ENCODE peak calls at places on chromosomes 16 and 17, in nine cellular contexts. K, C, X, M, V, O, Y, W and G are unnamed samples.
A peak's percentile ranks its signal among the peaks of the same experiment; 100 is the strongest.

GRCh38 chr16:25018972-25019617 is 3.9 kb upstream of the ARHGAP17 start:
- DNase-seq in V (no peak), Y (no peak), X (no peak), C (no peak), W (no peak), O (no peak), K (no peak), M (no peak), G (no peak)

GRCh38 chr17:49523706-49524472 is 28.8 kb downstream of the NGFR start:
- DNase-seq in O (peak; percentile 59), C (peak; percentile 64), K (no peak), Y (no peak), M (peak; percentile 72), X (no peak), W (no peak), V (no peak), G (no peak)

GRCh38 chr16:71537643-71538042 is 11.4 kb downstream of the CHST4 start:
- DNase-seq in C (peak; percentile 55), W (peak; percentile 55), X (peak; percentile 43), M (no peak), O (no peak), V (peak; percentile 8), Y (peak; percentile 25), K (no peak), G (peak; percentile 31)

GRCh38 chr17:72977768-72978417 is 114.6 kb downstream of the SLC39A11 start:
- DNase-seq in C (peak; percentile 60), O (no peak), K (no peak), W (no peak), M (no peak), Y (peak; percentile 59), X (no peak), V (no peak), G (peak; percentile 4)

GRCh38 chr17:596763-597644 is 117.6 kb downstream of the VPS53 start:
- DNase-seq in V (no peak), X (peak; percentile 81), Y (peak; percentile 73), C (no peak), K (no peak), W (no peak), M (no peak), O (no peak), G (no peak)

GRCh38 chr17:67434061-67434525 is 57.0 kb downstream of the PITPNC1 start:
- DNase-seq in K (peak; percentile 76), C (no peak), V (no peak), O (peak; percentile 64), X (peak; percentile 81), W (peak; percentile 33), M (no peak), Y (no peak), G (no peak)

GRCh38 chr17:45241315-45242011 is 19.8 kb downstream of the FMNL1 start:
- DNase-seq in V (no peak), O (no peak), W (no peak), Y (no peak), X (no peak), M (no peak), K (peak; percentile 85), C (peak; percentile 59), G (no peak)

GRCh38 chr17:76196675-76197074 is 43.6 kb downstream of the RNF157 start:
- DNase-seq in X (no peak), W (peak; percentile 33), O (no peak), M (peak; percentile 59), C (peak; percentile 49), Y (no peak), K (peak; percentile 67), V (no peak), G (no peak)

GRCh38 chr17:29292071-29292991 is 1.6 kb downstream of the NUFIP2 start:
- DNase-seq in X (peak; percentile 66), O (peak; percentile 77), W (peak; percentile 72), Y (peak; percentile 57), V (no peak), M (peak; percentile 55), K (peak; percentile 85), C (peak; percentile 59), G (peak; percentile 28)

GRCh38 chr17:45225964-45226530 is 4.4 kb downstream of the FMNL1 start:
- DNase-seq in M (no peak), V (no peak), Y (no peak), X (no peak), C (no peak), W (peak; percentile 91), O (peak; percentile 86), K (peak; percentile 89), G (no peak)

GRCh38 chr17:81480140-81480917 is 32.3 kb downstream of the ACTG1 start:
- DNase-seq in Y (peak; percentile 62), V (no peak), M (no peak), W (no peak), K (no peak), C (peak; percentile 43), X (peak; percentile 80), O (no peak), G (peak; percentile 23)

GRCh38 chr17:27495460-27495859 is 39.2 kb downstream of the KSR1 start:
- DNase-seq in K (no peak), O (no peak), V (no peak), X (no peak), W (no peak), M (no peak), Y (no peak), C (no peak), G (no peak)

GRCh38 chr16:53775106-53775820 is 71.3 kb downstream of the FTO start:
- DNase-seq in X (no peak), W (no peak), O (no peak), Y (no peak), C (no peak), M (no peak), V (no peak), K (no peak), G (no peak)

GRCh38 chr16:29820271-29820701 is at the start of gene MVP:
- DNase-seq in K (peak; percentile 86), W (peak; percentile 87), V (no peak), M (peak; percentile 68), X (peak; percentile 59), C (peak; percentile 83), O (peak; percentile 88), Y (peak; percentile 66), G (no peak)

DNA sequence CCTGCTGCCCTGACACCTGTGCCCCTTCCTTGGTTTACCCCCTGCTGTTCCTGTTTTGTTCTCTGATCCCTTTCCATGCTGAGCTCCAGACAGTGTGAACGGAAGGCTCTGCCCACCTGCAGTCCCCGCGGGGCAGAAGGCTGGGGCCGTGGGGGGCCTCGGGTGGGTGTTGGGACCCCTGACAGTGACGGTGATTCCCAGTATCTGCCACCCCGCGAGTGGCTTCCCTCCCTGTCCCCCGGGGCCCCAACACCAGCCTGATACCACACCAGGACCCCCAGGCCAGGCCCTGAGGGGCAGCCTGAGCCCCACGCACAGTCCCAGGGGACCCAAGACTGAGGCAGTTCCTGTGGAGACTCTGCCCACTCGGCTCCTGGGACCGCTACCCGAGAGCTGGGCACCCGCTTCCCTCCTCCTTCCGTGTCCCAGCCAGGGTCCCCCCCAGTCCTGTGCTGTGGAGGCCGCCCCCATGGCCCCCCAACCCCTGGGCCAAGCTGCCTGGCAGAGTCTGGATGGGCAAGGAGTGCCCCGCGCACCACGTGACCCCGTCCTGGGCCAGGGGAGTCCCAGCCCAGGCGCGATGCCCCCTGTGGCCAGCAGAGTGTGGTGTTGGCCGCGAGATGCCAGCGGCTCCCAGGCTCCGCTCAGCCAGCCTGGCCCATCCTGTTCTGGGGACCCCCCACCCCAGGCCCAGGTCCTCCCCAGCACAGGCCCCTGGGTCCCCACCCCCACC is 10.0 kb upstream of the C1QTNF8 start:
- DNase-seq in K (peak; percentile 79), Y (peak; percentile 30), V (peak; percentile 10), M (peak; percentile 71), C (peak; percentile 80), X (peak; percentile 83), W (peak; percentile 59), O (peak; percentile 78), G (no peak)
- TF ChIP-seq CTCF in K (peak; percentile 59), Y (peak; percentile 89), V (peak; percentile 83), M (no peak), C (peak; percentile 96), X (peak; percentile 92), W (peak; percentile 76), O (peak; percentile 90), G (peak; percentile 81)

GRCh38 chr16:57178793-57179212 is 7.0 kb downstream of the PSME3IP1 start:
- DNase-seq in O (no peak), M (no peak), X (no peak), Y (peak; percentile 14), V (no peak), C (no peak), K (no peak), W (no peak), G (no peak)
- TF ChIP-seq CTCF in O (no peak), M (no peak), X (no peak), Y (no peak), V (peak; percentile 15), C (no peak), K (no peak), W (no peak), G (no peak)

GRCh38 chr17:78734841-78735641 is 47.0 kb downstream of the CYTH1 start:
- DNase-seq in K (no peak), Y (no peak), V (no peak), C (no peak), O (no peak), M (no peak), X (no peak), W (no peak), G (no peak)

GRCh38 chr17:78737332-78737731 is 44.7 kb downstream of the CYTH1 start:
- DNase-seq in X (peak; percentile 77), V (peak; percentile 24), K (no peak), M (no peak), C (no peak), W (no peak), O (no peak), Y (peak; percentile 68), G (no peak)

GRCh38 chr17:78738245-78738644 is 43.8 kb downstream of the CYTH1 start:
- DNase-seq in V (no peak), M (no peak), Y (no peak), O (peak; percentile 46), K (no peak), X (no peak), W (no peak), C (no peak), G (no peak)

GRCh38 chr17:78735832-78736525 is 46.1 kb downstream of the CYTH1 start:
- DNase-seq in M (no peak), O (no peak), W (peak; percentile 64), V (no peak), X (no peak), Y (no peak), K (no peak), C (peak; percentile 64), G (no peak)

DNA sequence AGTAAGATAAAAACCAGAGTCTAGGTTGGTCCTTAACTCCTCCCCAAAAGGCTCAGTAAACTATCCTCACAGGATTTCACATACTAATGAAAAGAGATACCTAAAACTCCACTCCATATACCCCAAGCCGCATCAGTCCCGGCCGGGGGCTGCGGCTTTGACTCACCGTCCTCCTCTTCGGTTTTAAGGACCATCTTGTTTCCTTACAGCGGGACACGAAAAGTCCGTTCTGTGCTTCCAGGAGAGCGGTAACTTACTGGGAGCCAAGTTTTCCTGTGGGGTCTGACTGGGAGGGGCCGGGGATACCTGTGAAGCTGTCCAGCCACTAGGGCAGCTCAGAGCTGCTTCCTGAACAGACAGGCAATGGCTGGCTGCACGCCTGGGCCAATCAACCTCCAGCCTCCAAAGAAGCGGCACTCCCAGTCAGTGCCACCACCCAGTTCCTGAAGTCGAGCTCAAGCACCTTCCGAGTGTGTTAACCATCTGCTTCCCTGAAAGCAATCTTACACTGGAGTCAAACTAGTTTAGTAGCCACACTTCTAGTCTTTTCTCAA is 45.5 kb downstream of the CYTH1 start:
- DNase-seq in X (no peak), Y (no peak), V (no peak), C (peak; percentile 94), M (peak; percentile 87), W (peak; percentile 94), K (peak; percentile 94), O (peak; percentile 83), G (no peak)
- TF ChIP-seq CTCF in X (no peak), Y (no peak), V (no peak), C (peak; percentile 50), M (no peak), W (no peak), K (no peak), O (no peak), G (no peak)

GRCh38 chr17:38674013-38674748 is 576 bp downstream of the EPOP start:
- DNase-seq in X (no peak), C (peak; percentile 28), W (peak; percentile 22), V (no peak), K (peak; percentile 75), O (no peak), Y (no peak), M (no peak), G (no peak)
- TF ChIP-seq CTCF in X (peak; percentile 28), C (no peak), W (no peak), V (no peak), K (no peak), O (no peak), Y (no peak), M (no peak), G (no peak)